ENCODE peak calls at places on chromosomes 13 and 19, in six cellular contexts. U, K, Y, M, R and Q are unnamed samples.
A peak's percentile ranks its signal among the peaks of the same experiment; 100 is the strongest.

GRCh38 chr13:31781064-31781463 is 41.7 kb downstream of the RXFP2 start:
- DNase-seq in Y (no peak), R (no peak), K (no peak), U (no peak), M (peak; percentile 47), Q (no peak)

GRCh38 chr13:27171830-27172494 is 351 bp upstream of the USP12 start:
- DNase-seq in M (peak; percentile 81), R (peak; percentile 96), U (peak; percentile 91), Y (peak; percentile 96), K (peak; percentile 86), Q (peak; percentile 98)

GRCh38 chr19:55654833-55655647 is at the start of gene U2AF2:
- DNase-seq in K (peak; percentile 86), U (peak; percentile 95), M (peak; percentile 89), Y (peak; percentile 96), R (peak; percentile 97), Q (peak; percentile 99)

GRCh38 chr19:13875824-13876223 is 1.1 kb upstream of the NANOS3 start:
- DNase-seq in M (no peak), R (no peak), U (no peak), K (no peak), Y (no peak), Q (no peak)

GRCh38 chr13:62293081-62293480 is 877.4 kb upstream of the PCDH20 start:
- DNase-seq in M (peak; percentile 58), Y (no peak), R (peak; percentile 20), K (no peak), U (no peak), Q (no peak)

GRCh38 chr19:2765376-2765775 is 17.7 kb downstream of the SGTA start:
- DNase-seq in M (no peak), K (no peak), Y (no peak), R (no peak), U (no peak), Q (no peak)

GRCh38 chr13:24923305-24923640 is 159.3 kb downstream of the RNF17 start:
- DNase-seq in R (no peak), M (peak; percentile 84), Y (no peak), U (peak; percentile 73), K (peak; percentile 64), Q (no peak)

GRCh38 chr13:79128158-79128557 is 277.9 kb downstream of the RBM26 start:
- DNase-seq in Y (no peak), K (peak; percentile 10), M (peak; percentile 60), U (no peak), R (no peak), Q (no peak)

GRCh38 chr13:50130686-50131051 is 115.4 kb downstream of the KCNRG start:
- DNase-seq in U (no peak), R (peak; percentile 31), M (peak; percentile 71), K (no peak), Y (peak; percentile 69), Q (no peak)

GRCh38 chr19:54560881-54561385 is 12.7 kb upstream of the LILRA2 start:
- DNase-seq in K (no peak), M (no peak), U (no peak), Y (no peak), R (no peak), Q (peak; percentile 5)

GRCh38 chr13:107574517-107575215 is 640.7 kb downstream of the LIG4 start:
- DNase-seq in R (no peak), Y (no peak), M (no peak), K (no peak), U (no peak), Q (no peak)

GRCh38 chr13:100611678-100612492 is 23.3 kb upstream of the GGACT start:
- DNase-seq in R (no peak), Y (no peak), K (no peak), U (no peak), M (no peak), Q (no peak)

GRCh38 chr13:55199132-55199531 is 1941.6 kb upstream of the PRR20A start:
- DNase-seq in U (no peak), K (no peak), Y (peak; percentile 47), M (no peak), R (peak; percentile 14), Q (no peak)

GRCh38 chr13:31722684-31723083 is 16.6 kb upstream of the RXFP2 start:
- DNase-seq in Y (no peak), U (no peak), K (no peak), R (peak; percentile 79), M (peak; percentile 55), Q (no peak)

GRCh38 chr19:5016781-5017180 is 47.9 kb downstream of the KDM4B start:
- DNase-seq in U (no peak), R (no peak), Y (no peak), K (no peak), M (no peak), Q (no peak)

GRCh38 chr13:41780736-41781708 is 179.9 kb downstream of the VWA8 start:
- DNase-seq in Y (no peak), K (peak; percentile 77), U (no peak), R (no peak), M (peak; percentile 77), Q (no peak)

GRCh38 chr19:4144666-4145261 is 8.7 kb upstream of the CREB3L3 start:
- DNase-seq in R (no peak), K (peak; percentile 7), Y (no peak), U (peak; percentile 8), M (peak; percentile 63), Q (no peak)

GRCh38 chr19:2329528-2329927 is 1.0 kb downstream of the SPPL2B start:
- DNase-seq in R (no peak), K (no peak), Y (peak; percentile 93), M (no peak), U (no peak), Q (no peak)

GRCh38 chr13:75368167-75368566 is 113.8 kb downstream of the TBC1D4 start:
- DNase-seq in Y (no peak), U (no peak), R (no peak), K (peak; percentile 70), M (peak; percentile 95), Q (no peak)

GRCh38 chr13:27406178-27406939 is 18.1 kb upstream of the GTF3A start:
- DNase-seq in U (peak; percentile 53), M (peak; percentile 52), K (peak; percentile 26), Y (peak; percentile 31), R (peak; percentile 30), Q (no peak)

GRCh38 chr13:31951215-31951678 is 80.3 kb upstream of the FRY start:
- DNase-seq in K (no peak), Y (no peak), M (peak; percentile 67), R (no peak), U (peak; percentile 81), Q (no peak)

GRCh38 chr13:40911341-40911740 is 107.8 kb downstream of the ELF1 start:
- DNase-seq in K (no peak), Y (no peak), M (no peak), U (no peak), R (no peak), Q (no peak)

GRCh38 chr13:106348032-106348431 is 187.4 kb downstream of the EFNB2 start:
- DNase-seq in R (no peak), Y (peak; percentile 33), M (peak; percentile 28), K (no peak), U (no peak), Q (no peak)

GRCh38 chr13:113759525-113760137 is 605 bp downstream of the TMEM255B start:
- DNase-seq in K (no peak), R (no peak), U (no peak), Y (peak; percentile 58), M (no peak), Q (no peak)

GRCh38 chr13:87089391-87089790 is 581.8 kb upstream of the SLITRK5 start:
- DNase-seq in K (no peak), U (no peak), Y (no peak), M (peak; percentile 78), R (no peak), Q (no peak)

GRCh38 chr19:6312018-6312417 is 21.4 kb downstream of the ACER1 start:
- DNase-seq in M (no peak), K (no peak), R (no peak), U (no peak), Y (no peak), Q (no peak)

GRCh38 chr19:23440791-23441190 is 45.5 kb upstream of the ZNF91 start:
- DNase-seq in Y (no peak), K (no peak), M (no peak), U (no peak), R (peak; percentile 56), Q (no peak)

GRCh38 chr19:18847516-18848463 is 16.0 kb downstream of the UPF1 start:
- DNase-seq in U (no peak), M (peak; percentile 93), R (no peak), K (peak; percentile 82), Y (no peak), Q (no peak)

GRCh38 chr19:18848860-18849661 is 17.3 kb downstream of the UPF1 start:
- DNase-seq in K (peak; percentile 73), U (no peak), M (peak; percentile 90), Y (no peak), R (peak; percentile 64), Q (no peak)

GRCh38 chr19:18850560-18851375 is 19.0 kb downstream of the UPF1 start:
- DNase-seq in U (no peak), R (no peak), M (no peak), K (no peak), Y (no peak), Q (no peak)

GRCh38 chr19:18851673-18852325 is 20.0 kb downstream of the UPF1 start:
- DNase-seq in M (no peak), R (no peak), U (no peak), Y (no peak), K (no peak), Q (peak; percentile 80)

DNA sequence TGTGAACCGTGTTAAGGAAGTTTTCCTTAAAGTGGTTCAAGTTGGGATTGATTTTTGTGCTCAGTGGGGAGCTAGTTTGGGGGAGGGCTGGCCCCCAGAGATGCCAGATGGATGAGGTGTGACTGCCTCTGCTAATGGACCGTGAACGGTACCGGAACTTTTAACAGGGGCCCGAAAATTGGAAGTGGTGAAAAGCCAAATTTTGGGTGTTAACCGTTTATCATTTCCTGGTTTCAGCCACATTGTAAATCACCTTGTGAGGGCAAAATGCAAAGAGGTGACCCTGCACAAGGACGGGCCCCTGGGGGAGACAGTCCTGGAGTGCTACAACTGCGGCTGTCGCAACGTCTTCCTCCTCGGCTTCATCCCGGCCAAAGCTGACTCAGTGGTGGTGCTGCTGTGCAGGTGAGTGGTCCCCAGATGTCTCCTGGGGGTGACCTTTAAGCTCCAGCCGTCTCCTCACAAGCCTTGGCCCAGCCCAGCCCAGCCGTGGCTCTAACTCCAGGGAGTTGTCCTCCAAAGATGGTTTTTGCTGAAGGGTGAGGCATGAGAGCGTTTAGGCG is 18.2 kb downstream of the UPF1 start:
- DNase-seq in Y (no peak), K (no peak), U (no peak), M (peak; percentile 29), R (no peak), Q (no peak)
- TF ChIP-seq CTCF in Y (no peak), K (no peak), U (no peak), M (no peak), R (no peak), Q (no peak)

GRCh38 chr19:49987159-49987698 is 26.3 kb upstream of the SIGLEC11 start:
- DNase-seq in K (peak; percentile 88), Y (peak; percentile 99), M (peak; percentile 91), R (no peak), U (peak; percentile 82), Q (peak; percentile 95)
- TF ChIP-seq CTCF in K (no peak), Y (peak; percentile 29), M (no peak), R (no peak), U (no peak), Q (peak; percentile 34)

GRCh38 chr19:31483226-31483857 is 134.1 kb upstream of the TSHZ3 start:
- DNase-seq in R (no peak), U (no peak), M (no peak), Y (no peak), K (no peak), Q (peak; percentile 57)

GRCh38 chr19:31478241-31478640 is 129.0 kb upstream of the TSHZ3 start:
- DNase-seq in K (no peak), U (no peak), R (no peak), M (no peak), Y (no peak), Q (peak; percentile 51)
- TF ChIP-seq CTCF in K (no peak), U (no peak), R (no peak), M (no peak), Y (no peak), Q (no peak)

GRCh38 chr13:110712081-110712848 is 1.2 kb upstream of the ING1 start:
- DNase-seq in R (peak; percentile 89), Y (peak; percentile 95), K (peak; percentile 69), U (peak; percentile 92), M (peak; percentile 72), Q (peak; percentile 91)
- TF ChIP-seq CTCF in R (no peak), Y (no peak), K (no peak), U (no peak), M (no peak), Q (no peak)